ENCODE peak calls at places on chromosome 15, in five cellular contexts. Y is lung, H is brain microvascular endothelial cell, J is adrenal gland, Q is psoas muscle. U is an unnamed sample.

GRCh38 chr15:73695773-73696640 is 11.8 kb downstream of the CD276 start:
- DNase-seq in J (no peak), Q (peak; percentile 36), Y (no peak), H (no peak), U (no peak)

GRCh38 chr15:50380089-50380488 is 25.1 kb upstream of the GABPB1 start:
- DNase-seq in J (no peak), Y (no peak), H (no peak), Q (no peak), U (no peak)

GRCh38 chr15:62491642-62492041 is 326.6 kb upstream of the C2CD4B start:
- DNase-seq in Y (no peak), Q (no peak), J (no peak), H (peak; percentile 63), U (no peak)

GRCh38 chr15:85430406-85431204 is 50.2 kb downstream of the AKAP13 start:
- DNase-seq in J (no peak), Q (no peak), H (no peak), Y (no peak), U (no peak)

GRCh38 chr15:47872208-47872607 is 154.9 kb downstream of the SEMA6D start:
- DNase-seq in J (no peak), Q (no peak), Y (no peak), H (peak; percentile 16), U (no peak)

GRCh38 chr15:42133892-42134502 is 22.4 kb downstream of the PLA2G4F start:
- DNase-seq in H (no peak), Y (peak; percentile 65), J (peak; percentile 51), Q (peak; percentile 77), U (no peak)

GRCh38 chr15:52326758-52327157 is 31.2 kb upstream of the MYO5C start:
- DNase-seq in J (no peak), Y (no peak), Q (no peak), H (no peak), U (no peak)

GRCh38 chr15:35669457-35670045 is 123.6 kb upstream of the DPH6 start:
- DNase-seq in H (no peak), Y (no peak), J (no peak), Q (no peak), U (no peak)

GRCh38 chr15:41794081-41794480 is 19.8 kb downstream of the MAPKBP1 start:
- DNase-seq in H (no peak), Y (no peak), J (no peak), Q (no peak), U (no peak)

GRCh38 chr15:34001536-34001935 is 33.2 kb downstream of the CHRM5 start:
- DNase-seq in H (no peak), J (no peak), Q (no peak), Y (no peak), U (no peak)

GRCh38 chr15:67108122-67108871 is 42.9 kb downstream of the SMAD3 start:
- DNase-seq in H (no peak), Q (no peak), J (no peak), Y (no peak), U (no peak)

GRCh38 chr15:74995182-74995778 is at the start of gene SCAMP5:
- DNase-seq in H (peak; percentile 89), Y (peak; percentile 93), Q (peak; percentile 92), J (peak; percentile 97), U (peak; percentile 78)

DNA sequence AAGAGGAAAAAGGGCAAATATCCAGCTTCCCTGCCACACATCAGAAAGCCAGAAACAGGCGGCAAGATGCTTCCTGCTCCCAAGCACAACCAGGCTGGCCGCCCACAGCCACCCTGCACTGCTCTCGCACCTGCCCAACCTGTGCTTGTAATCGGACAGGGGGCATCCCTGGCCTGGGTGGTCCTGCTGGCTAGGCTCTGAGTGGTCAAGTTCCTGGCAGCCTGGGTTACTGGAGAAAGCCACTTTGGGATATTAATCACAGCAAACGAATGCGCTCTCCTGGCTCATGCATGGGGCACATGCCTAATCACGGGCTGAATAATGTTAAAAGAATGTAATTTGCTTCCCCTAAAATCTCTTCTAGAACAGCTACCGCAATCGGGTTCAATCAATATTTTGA is 442.4 kb downstream of the MCTP2 start:
- DNase-seq in J (no peak), H (no peak), Y (no peak), Q (no peak), U (no peak)
- H3K4me3 ChIP-seq in J (no peak overlapping the region), H (no peak overlapping the region), Y (no peak overlapping the region), Q (no peak overlapping the region), U (no peak overlapping the region)

DNA sequence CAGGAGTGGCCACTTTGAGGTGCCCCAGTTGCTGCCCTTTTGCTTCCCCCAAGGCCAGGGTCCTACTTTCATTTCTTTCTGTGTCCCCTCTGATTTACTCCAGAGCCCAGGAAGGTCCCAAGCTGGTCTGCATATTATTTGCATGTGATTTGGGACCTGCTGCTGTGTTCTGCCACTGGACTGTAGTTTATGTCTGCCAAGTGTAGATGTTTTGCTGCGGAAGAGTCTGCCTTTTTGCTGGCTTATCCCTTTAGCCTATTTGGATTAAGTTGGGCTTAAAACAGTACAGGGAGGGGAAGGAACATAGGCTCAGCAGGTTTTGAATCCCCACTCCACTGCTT is 21.4 kb downstream of the NOX5 start:
- DNase-seq in Y (no peak), J (no peak), Q (no peak), H (no peak), U (no peak)
- TF ChIP-seq CTCF in Y (no peak), J (no peak), Q (no peak), H (no peak), U (no peak)

GRCh38 chr15:89052474-89052873 is 35.8 kb upstream of the ABHD2 start:
- DNase-seq in J (no peak), Q (no peak), Y (no peak), H (peak; percentile 95), U (peak; percentile 83)

GRCh38 chr15:89057506-89058133 is 30.6 kb upstream of the ABHD2 start:
- DNase-seq in Q (peak; percentile 89), Y (peak; percentile 85), H (peak; percentile 81), J (peak; percentile 74), U (peak; percentile 43)

GRCh38 chr15:89054873-89055272 is 33.4 kb upstream of the ABHD2 start:
- DNase-seq in Q (no peak), Y (no peak), J (no peak), H (no peak), U (no peak)

DNA sequence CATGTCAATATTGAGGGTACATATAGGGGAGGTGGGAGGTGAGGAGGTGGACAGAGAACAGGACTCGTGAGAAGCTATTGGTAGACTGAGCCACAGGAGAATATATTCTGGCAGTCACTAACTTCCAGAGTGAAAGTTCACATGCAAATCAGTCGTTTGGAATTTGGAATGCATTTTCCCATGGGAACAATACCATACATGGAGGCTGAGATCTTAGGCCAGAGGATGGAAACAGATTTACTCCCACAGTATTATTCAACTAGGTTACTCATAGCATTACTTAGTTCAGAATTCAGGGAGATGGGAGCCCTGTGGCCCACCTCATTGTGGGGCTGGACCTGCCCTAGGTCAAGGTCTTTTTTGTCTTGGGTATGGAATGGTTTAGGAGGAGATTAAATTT is 36.4 kb upstream of the ABHD2 start:
- DNase-seq in J (no peak), H (peak; percentile 87), Q (no peak), Y (no peak), U (peak; percentile 77)
- H3K27ac ChIP-seq in J (no peak overlapping the region), H (peak overlapping the region; percentile 96), Q (no peak overlapping the region), Y (no peak overlapping the region), U (peak overlapping the region; percentile 84)

GRCh38 chr15:80204231-80204630 is 47.8 kb downstream of the CTXND1 start:
- DNase-seq in Q (no peak), H (no peak), J (no peak), Y (no peak), U (no peak)

GRCh38 chr15:80207887-80208286 is 44.1 kb downstream of the CTXND1 start:
- DNase-seq in H (no peak), Y (peak; percentile 38), J (no peak), Q (no peak), U (no peak)

GRCh38 chr15:80211976-80212375 is 40.0 kb downstream of the CTXND1 start:
- DNase-seq in Y (no peak), J (no peak), Q (no peak), H (no peak), U (no peak)

GRCh38 chr15:80210612-80211554 is 41.1 kb downstream of the CTXND1 start:
- DNase-seq in Q (no peak), J (no peak), H (no peak), Y (peak; percentile 11), U (no peak)

GRCh38 chr15:80208758-80209734 is 43.0 kb downstream of the CTXND1 start:
- DNase-seq in Q (no peak), J (no peak), Y (no peak), H (no peak), U (no peak)
- H3K4me3 ChIP-seq in Q (no peak overlapping the region), J (no peak overlapping the region), Y (no peak overlapping the region), H (no peak overlapping the region), U (no peak overlapping the region)

GRCh38 chr15:38010390-38010789 is 76.0 kb downstream of the TMCO5A start:
- DNase-seq in H (no peak), J (no peak), Q (no peak), Y (no peak), U (no peak)
- TF ChIP-seq CTCF in H (peak; percentile 41), J (no peak), Q (no peak), Y (no peak), U (peak; percentile 40)